ENCODE peak calls at places on chromosomes 11 and 22, in five cellular contexts. One of them, this sample, is unnamed.
A peak's percentile ranks its signal among the peaks of the same experiment; 100 is the strongest.

GRCh38 chr11:47349521-47350095 is 2.9 kb downstream of the MYBPC3 start:
- DNase-seq in DMS153: no peak
- DNase-seq in mucosa of descending colon: no peak
- DNase-seq in amniotic stem cell: no peak
- DNase-seq in mesothelial cell of epicardium: no peak
- DNase-seq in this sample: no peak

GRCh38 chr11:116078101-116078561 is 573.9 kb upstream of the CADM1 start:
- DNase-seq in DMS153: peak; percentile 17
- DNase-seq in mucosa of descending colon: no peak
- DNase-seq in amniotic stem cell: no peak
- DNase-seq in mesothelial cell of epicardium: no peak
- DNase-seq in this sample: no peak

GRCh38 chr11:78344676-78345075 is 72.9 kb downstream of the GAB2 start:
- DNase-seq in DMS153: no peak
- DNase-seq in mucosa of descending colon: no peak
- DNase-seq in amniotic stem cell: no peak
- DNase-seq in mesothelial cell of epicardium: no peak
- DNase-seq in this sample: no peak

GRCh38 chr22:46422896-46423295 is 87.4 kb downstream of the TRMU start:
- DNase-seq in DMS153: no peak
- DNase-seq in mucosa of descending colon: no peak
- DNase-seq in amniotic stem cell: no peak
- DNase-seq in mesothelial cell of epicardium: no peak
- DNase-seq in this sample: no peak

GRCh38 chr11:74106125-74106524 is 64.7 kb downstream of the C2CD3 start:
- DNase-seq in DMS153: no peak
- DNase-seq in mucosa of descending colon: no peak
- DNase-seq in amniotic stem cell: no peak
- DNase-seq in mesothelial cell of epicardium: no peak
- DNase-seq in this sample: no peak

GRCh38 chr11:2122222-2122906 is 16.8 kb downstream of the IGF2 start:
- DNase-seq in DMS153: no peak
- DNase-seq in mucosa of descending colon: peak; percentile 17
- DNase-seq in amniotic stem cell: peak; percentile 52
- DNase-seq in mesothelial cell of epicardium: no peak
- DNase-seq in this sample: no peak

GRCh38 chr22:27775698-27776409 is 25.7 kb downstream of the MN1 start:
- DNase-seq in DMS153: no peak
- DNase-seq in mucosa of descending colon: no peak
- DNase-seq in amniotic stem cell: no peak
- DNase-seq in mesothelial cell of epicardium: no peak
- DNase-seq in this sample: no peak

GRCh38 chr11:131478341-131478740 is 107.9 kb downstream of the NTM start:
- DNase-seq in DMS153: no peak
- DNase-seq in mucosa of descending colon: no peak
- DNase-seq in amniotic stem cell: no peak
- DNase-seq in mesothelial cell of epicardium: no peak
- DNase-seq in this sample: no peak

GRCh38 chr11:134585666-134586285 is 173.7 kb upstream of the B3GAT1 start:
- DNase-seq in DMS153: no peak
- DNase-seq in mucosa of descending colon: no peak
- DNase-seq in amniotic stem cell: no peak
- DNase-seq in mesothelial cell of epicardium: no peak
- DNase-seq in this sample: no peak

GRCh38 chr11:118914178-118914918 is 11.4 kb downstream of the BCL9L start:
- DNase-seq in DMS153: peak; percentile 36
- DNase-seq in mucosa of descending colon: peak; percentile 91
- DNase-seq in amniotic stem cell: no peak
- DNase-seq in mesothelial cell of epicardium: no peak
- DNase-seq in this sample: no peak

GRCh38 chr22:23405366-23405851 is 174.7 kb downstream of the IGLL1 start:
- DNase-seq in DMS153: no peak
- DNase-seq in mucosa of descending colon: no peak
- DNase-seq in amniotic stem cell: no peak
- DNase-seq in mesothelial cell of epicardium: no peak
- DNase-seq in this sample: no peak

GRCh38 chr11:28009383-28009782 is 98.6 kb downstream of the KIF18A start:
- DNase-seq in DMS153: no peak
- DNase-seq in mucosa of descending colon: no peak
- DNase-seq in amniotic stem cell: peak; percentile 3
- DNase-seq in mesothelial cell of epicardium: no peak
- DNase-seq in this sample: no peak

GRCh38 chr22:29702025-29702930 is 17.5 kb upstream of the CABP7 start:
- DNase-seq in DMS153: no peak
- DNase-seq in mucosa of descending colon: no peak
- DNase-seq in amniotic stem cell: no peak
- DNase-seq in mesothelial cell of epicardium: no peak
- DNase-seq in this sample: no peak

GRCh38 chr11:124041254-124041653 is at the start of gene OR10G7:
- DNase-seq in DMS153: no peak
- DNase-seq in mucosa of descending colon: no peak
- DNase-seq in amniotic stem cell: no peak
- DNase-seq in mesothelial cell of epicardium: no peak
- DNase-seq in this sample: no peak